ENCODE peak calls at places on chromosome 5, in eight cellular contexts. C is right lobe of liver, J is B cell, N is GM23338, E is HCT116, L is upper lobe of right lung, D is gastrocnemius medialis, Y is right cardiac atrium. T is an unnamed sample.

GRCh38 chr5:133679534-133679933 is 67.2 kb upstream of the FSTL4 start:
- ATAC-seq in C (no peak), J (no peak), N (no peak), E (no peak), L (no peak), D (no peak), Y (no peak), T (no peak)

GRCh38 chr5:89097103-89097502 is 214.1 kb upstream of the MEF2C start:
- ATAC-seq in C (no peak), J (no peak), N (no peak), E (no peak), L (no peak), D (no peak), Y (no peak), T (no peak)

GRCh38 chr5:52277101-52277500 is 510.6 kb upstream of the ITGA1 start:
- ATAC-seq in C (no peak), J (no peak), N (no peak), E (no peak), L (no peak), D (no peak), Y (no peak), T (no peak)

GRCh38 chr5:157519579-157520253 is 55.9 kb downstream of the ADAM19 start:
- ATAC-seq in C (no peak), J (peak; percentile 76), N (no peak), E (no peak), L (no peak), D (no peak), Y (no peak), T (no peak)

GRCh38 chr5:38641003-38641402 is 84.6 kb upstream of the LIFR start:
- ATAC-seq in C (no peak), J (no peak), N (no peak), E (no peak), L (no peak), D (peak; percentile 32), Y (no peak), T (no peak)

GRCh38 chr5:1074816-1075554 is 36.9 kb downstream of the SLC12A7 start:
- ATAC-seq in C (peak; percentile 8), J (no peak), N (no peak), E (no peak), L (peak; percentile 3), D (no peak), Y (peak; percentile 20), T (no peak)

GRCh38 chr5:45508155-45508554 is 188.0 kb downstream of the HCN1 start:
- ATAC-seq in C (no peak), J (no peak), N (no peak), E (no peak), L (no peak), D (no peak), Y (no peak), T (no peak)

GRCh38 chr5:1208743-1209551 is 7.6 kb downstream of the SLC6A19 start:
- ATAC-seq in C (peak; percentile 61), J (no peak), N (no peak), E (peak; percentile 71), L (peak; percentile 29), D (no peak), Y (no peak), T (peak; percentile 84)

GRCh38 chr5:54663876-54664275 is 146.3 kb downstream of the SNX18 start:
- ATAC-seq in C (peak; percentile 91), J (no peak), N (no peak), E (no peak), L (peak; percentile 65), D (peak; percentile 85), Y (peak; percentile 70), T (no peak)

GRCh38 chr5:134141346-134142050 is 27.0 kb downstream of the TCF7 start:
- ATAC-seq in C (no peak), J (no peak), N (no peak), E (no peak), L (no peak), D (no peak), Y (no peak), T (peak; percentile 19)

GRCh38 chr5:176517053-176517661 is 20.0 kb downstream of the RNF44 start:
- ATAC-seq in C (no peak), J (no peak), N (no peak), E (no peak), L (no peak), D (no peak), Y (no peak), T (no peak)

GRCh38 chr5:120258123-120258522 is 206.0 kb upstream of the PRR16 start:
- ATAC-seq in C (peak; percentile 61), J (no peak), N (no peak), E (no peak), L (peak; percentile 73), D (no peak), Y (peak; percentile 80), T (peak; percentile 37)

GRCh38 chr5:66945389-66946349 is 250.9 kb downstream of the CD180 start:
- ATAC-seq in C (no peak), J (peak; percentile 36), N (peak; percentile 66), E (no peak), L (no peak), D (no peak), Y (no peak), T (no peak)